ENCODE peak calls at places on chromosomes 5 and 9, in six cellular contexts. V, G, I, J, P and H are unnamed samples.

GRCh38 chr9:95506692-95507455 is 9.9 kb downstream of the PTCH1 start:
- DNase-seq in V (peak), G (peak), I (peak), J (peak), P (no peak), H (peak)

GRCh38 chr5:1842026-1842819 is 40.5 kb downstream of the IRX4 start:
- DNase-seq in V (peak), G (no peak), I (no peak), J (no peak), P (no peak), H (no peak)

GRCh38 chr9:121233906-121234901 is 32.5 kb upstream of the RAB14 start:
- DNase-seq in V (no peak), G (peak), I (no peak), J (peak), P (peak), H (peak)

GRCh38 chr9:98944130-98945074 is 695 bp downstream of the COL15A1 start:
- DNase-seq in V (no peak), G (no peak), I (no peak), J (peak), P (no peak), H (no peak)

GRCh38 chr9:90099262-90099982 is 494.6 kb downstream of the GADD45G start:
- DNase-seq in V (no peak), G (peak), I (no peak), J (no peak), P (peak), H (peak)

GRCh38 chr9:136773386-136774044 is 9.2 kb upstream of the LCN15 start:
- DNase-seq in V (no peak), G (no peak), I (no peak), J (no peak), P (no peak), H (no peak)

GRCh38 chr9:120331913-120332312 is 248.1 kb downstream of the CDK5RAP2 start:
- DNase-seq in V (no peak), G (peak), I (no peak), J (no peak), P (peak), H (no peak)

GRCh38 chr9:121750715-121751623 is 99.5 kb downstream of the DAB2IP start:
- DNase-seq in V (no peak), G (no peak), I (no peak), J (peak), P (no peak), H (no peak)

GRCh38 chr5:115069087-115069968 is 100.4 kb downstream of the TRIM36 start:
- DNase-seq in V (no peak), G (peak), I (peak), J (peak), P (peak), H (peak)

GRCh38 chr5:154461531-154461930 is 15.7 kb downstream of the SAP30L start:
- DNase-seq in V (no peak), G (no peak), I (no peak), J (no peak), P (no peak), H (peak)

GRCh38 chr9:90926920-90927319 is 125.3 kb downstream of the SYK start:
- DNase-seq in V (no peak), G (no peak), I (no peak), J (no peak), P (no peak), H (no peak)

GRCh38 chr5:160959804-160960203 is 107.8 kb upstream of the ATP10B start:
- DNase-seq in V (no peak), G (no peak), I (no peak), J (peak), P (peak), H (no peak)

GRCh38 chr5:154221371-154221896 is 30.9 kb downstream of the GALNT10 start:
- DNase-seq in V (no peak), G (peak), I (peak), J (no peak), P (peak), H (peak)

GRCh38 chr5:112763165-112763564 is 25.5 kb downstream of the APC start:
- DNase-seq in V (no peak), G (no peak), I (no peak), J (no peak), P (no peak), H (no peak)

GRCh38 chr9:112041536-112042243 is 133.4 kb downstream of the SUSD1 start:
- DNase-seq in V (no peak), G (peak), I (no peak), J (peak), P (peak), H (peak)

GRCh38 chr5:111075520-111075919 is 4.0 kb downstream of the TSLP start:
- DNase-seq in V (no peak), G (peak), I (no peak), J (no peak), P (peak), H (peak)

DNA sequence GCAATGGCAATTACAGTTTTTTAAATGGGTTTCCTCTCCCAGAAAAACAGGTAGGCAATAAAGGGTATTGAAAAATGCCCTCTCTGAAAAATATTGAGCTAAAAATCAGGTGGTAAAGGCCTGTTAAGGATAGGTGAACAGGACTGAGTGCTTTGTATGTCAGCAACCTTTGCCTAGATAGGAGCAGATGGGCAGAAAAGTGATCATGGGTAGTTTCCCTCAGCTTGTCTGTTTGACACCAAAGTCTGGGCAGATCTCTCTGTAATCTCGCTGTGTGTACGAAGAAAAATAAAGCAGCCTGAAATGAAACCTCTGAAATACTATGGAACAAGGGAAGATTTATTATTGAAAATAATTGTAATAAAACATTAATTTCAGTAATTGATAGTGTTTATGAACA is 15.8 kb downstream of the RNF180 start:
- DNase-seq in V (no peak), G (no peak), I (no peak), J (no peak), P (no peak), H (no peak)
- H3K4me3 ChIP-seq in V (no peak), G (no peak), I (no peak), J (no peak), P (no peak), H (no peak)

DNA sequence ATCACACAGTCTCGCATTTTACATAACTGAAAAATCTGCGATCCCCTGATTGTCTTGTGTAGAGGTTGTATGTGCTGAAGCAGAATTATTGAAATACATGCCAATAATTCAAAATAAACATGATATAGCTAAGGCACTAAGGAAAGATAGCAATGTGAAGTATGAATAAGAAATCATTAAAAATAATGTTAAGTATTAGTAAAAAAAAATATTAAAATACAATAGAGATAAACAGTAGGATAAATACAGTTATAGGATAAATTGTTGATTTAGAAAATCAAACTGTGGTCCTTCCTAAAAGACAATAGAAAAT is 121.1 kb downstream of the FBXL17 start:
- DNase-seq in V (no peak), G (no peak), I (no peak), J (no peak), P (no peak), H (no peak)
- TF ChIP-seq CTCF in V (no peak), G (no peak), I (no peak), J (no peak), P (no peak), H (no peak)

GRCh38 chr5:10596310-10596703 is 32.4 kb downstream of the ANKRD33B start:
- DNase-seq in V (no peak), G (no peak), I (no peak), J (no peak), P (no peak), H (no peak)

GRCh38 chr5:10595305-10595677 is 31.4 kb downstream of the ANKRD33B start:
- DNase-seq in V (no peak), G (no peak), I (no peak), J (no peak), P (peak), H (no peak)

GRCh38 chr5:10599113-10599512 is 35.2 kb downstream of the ANKRD33B start:
- DNase-seq in V (no peak), G (no peak), I (no peak), J (no peak), P (no peak), H (no peak)

GRCh38 chr5:10595678-10596309 is 31.9 kb downstream of the ANKRD33B start:
- DNase-seq in V (no peak), G (peak), I (peak), J (peak), P (peak), H (peak)

DNA sequence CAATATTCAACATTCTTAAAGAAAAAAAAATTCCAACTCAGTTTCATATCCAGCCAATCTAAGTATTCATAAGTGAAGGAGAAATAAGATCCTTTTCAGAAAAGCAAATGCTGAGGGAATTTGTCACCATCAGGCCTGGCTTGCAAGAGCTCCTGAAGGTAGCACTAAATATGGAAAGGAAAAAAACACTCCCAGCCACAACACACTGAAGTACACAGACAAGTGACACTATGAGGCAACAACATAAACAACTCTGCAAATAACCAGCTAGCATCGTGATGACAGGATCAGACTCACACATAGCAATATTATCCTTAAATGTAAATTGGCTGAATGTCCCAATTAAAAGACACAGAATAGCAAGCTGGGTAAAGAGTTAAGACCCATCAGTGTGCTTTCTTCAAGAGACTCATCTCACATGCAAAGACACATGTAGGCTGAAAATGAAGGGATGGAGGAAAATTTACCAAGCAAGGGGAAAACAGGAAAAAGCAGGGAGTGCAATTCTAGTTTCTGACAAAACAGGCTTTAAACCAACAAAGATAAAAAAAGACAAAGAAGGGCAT is 33.1 kb downstream of the ANKRD33B start:
- DNase-seq in V (no peak), G (no peak), I (no peak), J (no peak), P (no peak), H (no peak)
- H3K4me3 ChIP-seq in V (no peak), G (no peak), I (no peak), J (no peak), P (no peak), H (no peak)

GRCh38 chr5:53607896-53608295 is 47.5 kb downstream of the NDUFS4 start:
- DNase-seq in V (no peak), G (peak), I (no peak), J (no peak), P (peak), H (peak)
- TF ChIP-seq CTCF in V (no peak), G (no peak), I (no peak), J (no peak), P (no peak), H (no peak)

GRCh38 chr9:18438951-18439350 is 35.0 kb upstream of the ADAMTSL1 start:
- DNase-seq in V (no peak), G (no peak), I (no peak), J (no peak), P (no peak), H (peak)
- H3K4me3 ChIP-seq in V (no peak), G (peak), I (peak), J (no peak), P (peak), H (peak)